ENCODE peak calls at places on chromosomes 2 and 18, in eight cellular contexts. S is psoas muscle, O is hepatocyte, M is dorsolateral prefrontal cortex, J is neural progenitor cell, F is ovary, K is cardiac muscle cell, A is heart left ventricle. V is an unnamed sample.
A peak's percentile ranks its signal among the peaks of the same experiment; 100 is the strongest.

GRCh38 chr2:181380581-181380980 is 76.6 kb upstream of the ITGA4 start:
- DNase-seq in J (no peak), F (no peak), K (no peak), S (no peak), M (no peak), O (no peak), A (peak; percentile 34), V (no peak)

GRCh38 chr18:13831864-13832508 is 8.0 kb downstream of the MC5R start:
- DNase-seq in S (no peak), F (no peak), A (no peak), K (no peak), O (no peak), M (no peak), J (peak; percentile 35), V (no peak)

GRCh38 chr2:118699816-118700215 is 147.6 kb downstream of the EN1 start:
- DNase-seq in J (no peak), S (no peak), A (no peak), O (peak; percentile 14), M (no peak), K (no peak), F (no peak), V (no peak)

GRCh38 chr2:209653164-209653563 is 118.5 kb upstream of the UNC80 start:
- DNase-seq in O (no peak), F (no peak), K (no peak), A (peak; percentile 11), J (peak; percentile 71), M (no peak), S (no peak), V (no peak)

GRCh38 chr2:79580175-79580574 is 67.3 kb downstream of the CTNNA2 start:
- DNase-seq in J (peak; percentile 6), S (no peak), A (no peak), M (no peak), K (no peak), F (no peak), O (no peak), V (peak; percentile 46)

GRCh38 chr2:64228126-64228678 is 84.0 kb upstream of the PELI1 start:
- DNase-seq in A (peak; percentile 94), M (peak; percentile 91), S (peak; percentile 88), F (peak; percentile 70), K (peak; percentile 78), O (peak; percentile 90), J (peak; percentile 96), V (peak; percentile 90)

GRCh38 chr2:224850081-224850480 is 133.9 kb upstream of the CCDC195 start:
- DNase-seq in O (no peak), M (no peak), S (no peak), F (no peak), J (no peak), A (no peak), K (no peak), V (no peak)

GRCh38 chr18:36255072-36255708 is 42.3 kb upstream of the FHOD3 start:
- DNase-seq in F (no peak), M (no peak), S (no peak), J (peak; percentile 25), A (no peak), O (no peak), K (no peak), V (no peak)

GRCh38 chr2:184835081-184835728 is 236.9 kb downstream of the ZNF804A start:
- DNase-seq in F (peak; percentile 13), O (peak; percentile 9), S (no peak), A (no peak), M (no peak), J (no peak), K (peak; percentile 1), V (no peak)

GRCh38 chr2:67600946-67601345 is 203.8 kb downstream of the ETAA1 start:
- DNase-seq in A (no peak), K (peak; percentile 80), F (no peak), S (no peak), J (no peak), O (no peak), M (no peak), V (no peak)

GRCh38 chr18:46555724-46556123 is 101.3 kb downstream of the LOXHD1 start:
- DNase-seq in A (peak; percentile 55), O (peak; percentile 28), K (peak; percentile 12), M (peak; percentile 72), J (peak; percentile 69), F (no peak), S (peak; percentile 56), V (no peak)

GRCh38 chr2:47558116-47559078 is 155.4 kb downstream of the MSH2 start:
- DNase-seq in M (peak; percentile 45), K (peak; percentile 19), O (peak; percentile 31), S (no peak), J (peak; percentile 48), F (no peak), A (peak; percentile 55), V (no peak)

GRCh38 chr2:215277942-215278341 is 33.9 kb upstream of the ATIC start:
- DNase-seq in A (no peak), S (no peak), J (no peak), M (no peak), F (no peak), O (no peak), K (peak; percentile 42), V (no peak)

GRCh38 chr2:36300697-36301096 is 54.9 kb upstream of the CRIM1 start:
- DNase-seq in A (no peak), F (no peak), O (no peak), S (no peak), J (no peak), K (no peak), M (no peak), V (no peak)

DNA sequence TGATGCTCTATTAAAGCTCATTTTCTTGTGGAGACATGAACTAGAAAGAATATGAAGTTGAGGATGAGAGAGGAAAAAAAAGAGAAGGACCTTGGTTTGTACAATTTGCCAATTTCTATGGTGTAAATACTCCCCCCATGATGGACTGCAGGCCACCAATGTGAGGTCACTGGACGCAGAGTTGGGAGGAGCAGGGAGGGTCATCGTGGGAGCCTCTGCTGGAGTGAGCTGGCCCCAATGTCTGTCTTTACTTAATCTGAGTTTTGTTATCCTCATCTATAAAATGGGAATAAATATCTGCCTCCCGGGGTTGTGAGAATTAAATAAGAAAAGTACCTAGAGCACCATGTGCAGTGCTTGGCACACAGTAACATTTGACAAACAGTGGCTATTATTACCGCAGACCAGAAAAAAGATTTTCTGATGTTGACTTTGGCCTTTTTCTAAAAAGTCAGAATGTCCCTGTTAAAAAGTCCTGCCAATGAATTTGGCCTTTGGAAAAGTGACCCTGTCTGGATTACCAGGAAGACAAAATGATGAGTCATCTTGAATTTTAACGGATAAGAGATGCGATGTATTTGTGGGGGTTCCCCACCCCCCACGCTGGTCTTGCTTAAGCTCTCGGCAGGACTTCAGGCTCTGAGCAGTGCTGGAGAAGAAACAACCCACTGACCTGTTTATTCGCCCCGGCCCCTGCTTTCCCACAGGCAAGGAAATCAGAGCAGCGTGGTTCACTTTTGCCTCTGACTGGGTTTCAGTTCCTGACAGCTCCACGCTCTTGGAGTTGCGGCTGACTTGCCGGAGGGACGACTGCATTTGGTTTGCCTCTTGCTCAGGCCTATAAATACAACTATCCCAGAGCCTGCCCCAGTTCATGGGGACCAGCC is 50.3 kb upstream of the FOSL2 start:
- DNase-seq in O (peak; percentile 49), K (peak; percentile 94), J (no peak), A (peak; percentile 76), F (peak; percentile 89), S (peak; percentile 82), M (no peak), V (peak; percentile 39)
- H3K27ac ChIP-seq in O (peak overlapping the region; percentile 89), K (no peak overlapping the region), J (no peak overlapping the region), A (peak overlapping the region; percentile 77), F (peak overlapping the region; percentile 61), S (peak overlapping the region; percentile 85), M (no peak overlapping the region), V (peak overlapping the region; percentile 37)

DNA sequence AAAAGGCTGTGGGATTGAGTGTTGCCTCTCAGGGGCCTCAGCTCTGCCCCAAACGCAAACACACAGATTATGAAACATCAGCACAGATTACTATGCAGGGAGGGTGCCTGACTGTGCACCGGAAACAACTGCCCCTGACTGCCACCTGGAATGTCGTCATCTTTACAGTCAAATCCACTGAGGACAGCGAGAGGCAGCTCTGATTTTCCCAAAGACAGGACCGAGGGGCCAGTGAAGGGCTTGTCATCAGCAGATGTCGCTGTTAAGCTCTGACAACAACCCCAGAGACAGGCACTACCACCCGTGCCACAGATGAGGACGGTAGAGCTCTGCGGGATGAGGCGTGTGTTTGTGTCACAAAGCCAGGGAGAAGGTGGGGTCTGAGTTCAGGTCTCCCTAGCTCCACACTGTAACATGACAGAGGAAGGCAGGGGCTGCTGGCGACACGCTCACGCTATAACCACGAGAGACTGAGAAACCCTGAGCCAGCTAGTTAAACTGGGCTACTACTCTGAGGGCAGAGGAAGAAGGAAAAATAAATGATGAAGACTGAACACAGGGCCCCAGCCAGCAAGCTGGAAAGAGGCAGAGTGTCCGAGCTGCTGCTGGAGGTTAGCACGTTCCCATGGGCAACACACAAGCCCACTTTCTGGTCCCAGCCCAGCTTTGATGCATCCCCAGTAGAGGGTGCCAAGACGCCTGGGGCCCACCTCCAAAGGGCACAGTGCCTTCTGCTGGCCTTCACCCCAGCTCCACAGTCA is 47.0 kb downstream of the PARD6G start:
- DNase-seq in O (peak; percentile 39), A (no peak), S (no peak), M (peak; percentile 78), F (no peak), J (peak; percentile 59), K (peak; percentile 10), V (no peak)
- TF ChIP-seq CTCF in O (peak; percentile 23), A (no peak), S (peak; percentile 9), M (peak; percentile 51), F (no peak), J (peak; percentile 39), K (peak; percentile 15), V (peak; percentile 17)

GRCh38 chr2:3545788-3546478 is 12.2 kb downstream of the RNASEH1 start:
- DNase-seq in F (no peak), A (no peak), O (no peak), M (no peak), S (no peak), J (no peak), K (no peak), V (no peak)

GRCh38 chr2:3536682-3537632 is 17.6 kb upstream of the ADI1 start:
- DNase-seq in M (no peak), S (peak; percentile 71), A (peak; percentile 73), K (peak; percentile 68), F (peak; percentile 72), O (peak; percentile 68), J (peak; percentile 51), V (no peak)

GRCh38 chr2:3539836-3540235 is 18.3 kb downstream of the RNASEH1 start:
- DNase-seq in M (no peak), A (no peak), S (no peak), K (no peak), J (no peak), O (no peak), F (no peak), V (no peak)

GRCh38 chr2:3543023-3543683 is 15.0 kb downstream of the RNASEH1 start:
- DNase-seq in K (no peak), S (no peak), O (no peak), F (no peak), J (no peak), A (no peak), M (no peak), V (no peak)

DNA sequence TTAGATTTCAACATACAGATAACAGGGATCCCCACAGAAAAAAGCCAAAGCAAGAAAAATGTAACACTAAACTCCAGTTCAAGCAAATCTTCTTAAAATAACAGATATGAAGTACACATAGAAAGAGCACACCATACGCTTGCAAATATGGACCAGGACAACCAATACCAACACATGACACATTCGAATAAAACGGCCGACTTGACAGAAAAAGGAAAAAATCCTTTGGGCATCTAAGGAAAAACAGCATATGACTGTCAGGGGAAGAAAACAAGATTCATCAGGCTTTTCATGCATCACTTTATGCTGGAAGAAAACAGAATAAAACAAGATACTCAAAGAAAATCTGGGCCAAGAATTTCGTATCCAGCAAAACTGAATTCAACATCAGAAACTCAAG is 16.0 kb downstream of the RNASEH1 start:
- DNase-seq in J (no peak), M (no peak), A (no peak), S (no peak), O (no peak), K (no peak), F (no peak), V (no peak)
- H3K4me3 ChIP-seq in J (no peak overlapping the region), M (no peak overlapping the region), A (no peak overlapping the region), S (no peak overlapping the region), O (no peak overlapping the region), K (no peak overlapping the region), F (no peak overlapping the region), V (no peak overlapping the region)

GRCh38 chr2:54936766-54937165 is 113.5 kb downstream of the RTN4 start:
- DNase-seq in M (no peak), S (no peak), J (no peak), K (no peak), A (no peak), F (no peak), O (no peak), V (no peak)
- H3K27ac ChIP-seq in M (no peak overlapping the region), S (no peak overlapping the region), J (no peak overlapping the region), K (no peak overlapping the region), A (no peak overlapping the region), F (no peak overlapping the region), O (no peak overlapping the region), V (no peak overlapping the region)

V was measured in lower lobe of right lung.